ENCODE peak calls at places on chromosomes 4 and X, in four cellular contexts. I is fibroblast of lung, N is fibroblast of pulmonary artery, V is cardiac fibroblast. L is an unnamed sample.

GRCh38 chr4:168667397-168667796 is 170.5 kb downstream of the PALLD start:
- DNase-seq in I (no peak), N (no peak), V (no peak), L (no peak)

GRCh38 chrX:124216396-124217124 is 115.9 kb upstream of the TEX13D start:
- DNase-seq in I (no peak), N (no peak), V (no peak), L (no peak)

GRCh38 chr4:25011135-25011866 is 19.4 kb downstream of the LGI2 start:
- DNase-seq in I (no peak), N (no peak), V (no peak), L (no peak)

GRCh38 chrX:78839711-78840110 is 92.2 kb downstream of the LPAR4 start:
- DNase-seq in I (no peak), N (no peak), V (no peak), L (no peak)

GRCh38 chrX:137858106-137858505 is 292.2 kb downstream of the ZIC3 start:
- DNase-seq in I (no peak), N (no peak), V (no peak), L (no peak)

GRCh38 chrX:40055495-40055894 is 42.3 kb downstream of the BCOR start:
- DNase-seq in I (no peak), N (no peak), V (peak; percentile 15), L (no peak)

GRCh38 chr4:183350317-183351071 is 28.3 kb upstream of the CLDN24 start:
- DNase-seq in I (no peak), N (no peak), V (no peak), L (no peak)

GRCh38 chrX:15233416-15234015 is 36.4 kb downstream of the ASB9 start:
- DNase-seq in I (no peak), N (no peak), V (peak; percentile 0), L (no peak)

GRCh38 chrX:10031743-10032142 is 64.6 kb downstream of the CLDN34 start:
- DNase-seq in I (no peak), N (no peak), V (no peak), L (no peak)

GRCh38 chr4:38621831-38622230 is 42.2 kb upstream of the KLF3 start:
- DNase-seq in I (no peak), N (no peak), V (no peak), L (no peak)

GRCh38 chr4:113971706-113972360 is 7.6 kb downstream of the ARSJ start:
- DNase-seq in I (peak; percentile 54), N (no peak), V (peak; percentile 49), L (no peak)

GRCh38 chr4:72505314-72505744 is 63.7 kb downstream of the ADAMTS3 start:
- DNase-seq in I (peak; percentile 73), N (peak; percentile 79), V (peak; percentile 65), L (peak; percentile 26)

GRCh38 chrX:79080131-79080530 is 64.4 kb upstream of the GPR174 start:
- DNase-seq in I (no peak), N (peak; percentile 28), V (peak; percentile 62), L (no peak)

GRCh38 chr4:184408021-184408710 is 66.2 kb downstream of the IRF2 start:
- DNase-seq in I (peak; percentile 75), N (peak; percentile 69), V (peak; percentile 87), L (peak; percentile 59)

GRCh38 chr4:90127706-90128345 is 632 bp downstream of the CCSER1 start:
- DNase-seq in I (no peak), N (no peak), V (no peak), L (no peak)

GRCh38 chrX:10022580-10023245 is 55.6 kb downstream of the CLDN34 start:
- DNase-seq in I (peak; percentile 61), N (peak; percentile 87), V (peak; percentile 87), L (no peak)

GRCh38 chrX:119105826-119106225 is 21.8 kb downstream of the KIAA1210 start:
- DNase-seq in I (peak; percentile 43), N (peak; percentile 14), V (peak; percentile 14), L (no peak)

GRCh38 chr4:48756689-48757220 is 23.3 kb downstream of the FRYL start:
- DNase-seq in I (no peak), N (no peak), V (peak; percentile 39), L (no peak)

GRCh38 chr4:138175337-138175794 is 66.8 kb downstream of the SLC7A11 start:
- DNase-seq in I (peak; percentile 63), N (peak; percentile 64), V (peak; percentile 49), L (peak; percentile 24)

GRCh38 chr4:113743690-113744089 is 17.8 kb downstream of the CAMK2D start:
- DNase-seq in I (no peak), N (no peak), V (no peak), L (no peak)

GRCh38 chrX:138710866-138711331 is 618 bp downstream of the FGF13 start:
- DNase-seq in I (no peak), N (no peak), V (no peak), L (no peak)

GRCh38 chr4:4869380-4869723 is 9.9 kb downstream of the MSX1 start:
- DNase-seq in I (no peak), N (no peak), V (no peak), L (no peak)

GRCh38 chr4:89712141-89712540 is 124.8 kb downstream of the SNCA start:
- DNase-seq in I (peak; percentile 60), N (peak; percentile 63), V (no peak), L (peak; percentile 7)

GRCh38 chr4:77701111-77701510 is 95.5 kb downstream of the CXCL13 start:
- DNase-seq in I (no peak), N (no peak), V (no peak), L (no peak)

GRCh38 chr4:102345795-102346100 is 466 bp upstream of the SLC39A8 start:
- DNase-seq in I (no peak), N (peak; percentile 7), V (no peak), L (no peak)

GRCh38 chr4:130632731-130633604 is 1537.0 kb downstream of the C4orf33 start:
- DNase-seq in I (peak; percentile 28), N (no peak), V (peak; percentile 62), L (no peak)

DNA sequence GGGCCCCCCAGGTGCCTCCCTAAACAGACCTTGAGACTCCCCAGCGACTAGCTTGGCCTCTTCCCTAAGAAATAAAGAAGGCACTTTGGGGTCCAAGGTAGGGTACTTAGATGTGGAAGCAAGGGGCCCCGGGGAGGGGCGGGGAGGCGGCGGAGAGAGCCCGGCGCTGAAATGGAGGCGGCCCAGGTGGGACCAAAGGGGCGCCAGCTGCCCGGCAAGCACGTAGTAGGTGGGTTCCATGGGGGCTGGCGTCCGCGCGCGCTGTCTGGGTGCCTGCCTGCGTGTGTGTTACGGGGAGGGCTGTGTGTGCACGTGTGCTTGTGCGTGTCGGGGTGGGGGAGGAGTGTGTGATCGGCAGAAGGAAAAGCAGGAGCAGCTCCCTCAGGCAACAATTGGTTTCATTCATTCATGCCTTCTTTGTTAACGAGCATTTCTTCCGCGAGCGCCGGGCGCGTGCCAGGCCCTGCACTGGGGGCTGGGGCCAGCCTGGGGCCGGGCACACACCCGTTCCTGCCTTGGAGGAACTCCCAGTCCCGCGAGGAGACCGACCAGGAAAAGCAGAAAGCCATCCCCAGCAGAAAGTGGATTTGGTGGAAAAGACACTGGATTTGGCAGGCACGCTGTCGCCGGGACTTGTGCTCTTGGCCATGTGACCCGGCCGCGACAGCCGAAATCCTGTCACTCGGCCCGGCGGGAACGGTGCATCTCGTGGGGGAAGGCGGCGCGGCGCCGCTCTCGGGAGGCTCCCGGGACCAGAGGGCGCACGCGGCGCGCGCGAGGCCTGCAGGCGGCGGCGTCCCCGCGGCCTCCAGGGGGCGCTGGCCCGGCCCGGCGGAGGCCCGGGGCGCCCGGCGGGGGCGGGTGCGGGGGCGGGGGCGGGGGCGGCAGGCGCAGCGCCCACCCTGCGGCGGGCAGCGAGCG is 3.3 kb upstream of the DUSP9 start:
- DNase-seq in I (no peak), N (no peak), V (peak; percentile 8), L (no peak)
- H3K4me3 ChIP-seq in I (peak overlapping the region; percentile 7), N (no peak overlapping the region), V (no peak overlapping the region), L (no peak overlapping the region)

GRCh38 chr4:17492058-17492741 is 19.7 kb downstream of the QDPR start:
- DNase-seq in I (no peak), N (no peak), V (no peak), L (no peak)

GRCh38 chr4:17492876-17493275 is 19.0 kb downstream of the QDPR start:
- DNase-seq in I (no peak), N (no peak), V (no peak), L (no peak)

GRCh38 chr4:17493629-17494028 is 18.3 kb downstream of the QDPR start:
- DNase-seq in I (no peak), N (no peak), V (no peak), L (no peak)

GRCh38 chr4:17494833-17495232 is 17.1 kb downstream of the QDPR start:
- DNase-seq in I (no peak), N (no peak), V (no peak), L (no peak)

GRCh38 chr4:17494258-17494657 is 17.6 kb downstream of the QDPR start:
- DNase-seq in I (peak; percentile 74), N (peak; percentile 64), V (peak; percentile 88), L (no peak)
- H3K4me3 ChIP-seq in I (no peak overlapping the region), N (no peak overlapping the region), V (no peak overlapping the region), L (no peak overlapping the region)

GRCh38 chr4:74449571-74450297 is 4.8 kb downstream of the AREG start:
- DNase-seq in I (peak; percentile 36), N (peak; percentile 45), V (peak; percentile 71), L (no peak)

GRCh38 chr4:74447636-74448233 is 2.8 kb downstream of the AREG start:
- DNase-seq in I (peak; percentile 62), N (peak; percentile 38), V (no peak), L (no peak)

GRCh38 chr4:74446193-74446868 is 1.4 kb downstream of the AREG start:
- DNase-seq in I (no peak), N (peak; percentile 40), V (no peak), L (no peak)

GRCh38 chr4:74444891-74445642 is at the start of gene AREG:
- DNase-seq in I (peak; percentile 88), N (peak; percentile 92), V (peak; percentile 75), L (no peak)

GRCh38 chr4:74446896-74447295 is 2.0 kb downstream of the AREG start:
- DNase-seq in I (no peak), N (peak; percentile 23), V (no peak), L (no peak)
- H3K4me3 ChIP-seq in I (no peak overlapping the region), N (peak overlapping the region; percentile 67), V (peak overlapping the region; percentile 45), L (no peak overlapping the region)

GRCh38 chrX:129780441-129781105 is 824 bp downstream of the SASH3 start:
- DNase-seq in I (no peak), N (no peak), V (no peak), L (no peak)
- H3K4me3 ChIP-seq in I (no peak overlapping the region), N (no peak overlapping the region), V (no peak overlapping the region), L (no peak overlapping the region)

GRCh38 chrX:134544189-134544588 is 84.2 kb downstream of the HPRT1 start:
- DNase-seq in I (no peak), N (no peak), V (no peak), L (no peak)

GRCh38 chrX:134545524-134545923 is 85.6 kb downstream of the HPRT1 start:
- DNase-seq in I (no peak), N (no peak), V (no peak), L (no peak)

GRCh38 chrX:134544614-134545255 is 84.8 kb downstream of the HPRT1 start:
- DNase-seq in I (no peak), N (no peak), V (no peak), L (no peak)

GRCh38 chrX:134547047-134547679 is 87.2 kb downstream of the HPRT1 start:
- DNase-seq in I (peak; percentile 60), N (peak; percentile 53), V (peak; percentile 17), L (no peak)

GRCh38 chrX:134546187-134546586 is 86.2 kb downstream of the HPRT1 start:
- DNase-seq in I (no peak), N (no peak), V (no peak), L (no peak)
- H3K4me3 ChIP-seq in I (peak overlapping the region; percentile 78), N (peak overlapping the region; percentile 80), V (peak overlapping the region; percentile 72), L (peak overlapping the region; percentile 80)

L was measured in AG04450.